ENCODE peak calls at places on chromosomes 6 and 20, in five cellular contexts. W, R, V, C and T are unnamed samples.

GRCh38 chr20:63518946-63519764 is 1.4 kb upstream of the PPDPF start:
- DNase-seq in V (no peak), W (no peak), C (no peak), R (no peak), T (no peak)

GRCh38 chr20:63580796-63581461 is 6.9 kb upstream of the HELZ2 start:
- DNase-seq in W (no peak), C (peak), V (peak), R (no peak), T (peak)

GRCh38 chr6:140366991-140367390 is 992.5 kb upstream of the CITED2 start:
- DNase-seq in W (peak), R (no peak), C (no peak), V (no peak), T (no peak)

GRCh38 chr6:146785001-146785585 is 186.3 kb downstream of the ADGB start:
- DNase-seq in C (peak), V (no peak), W (no peak), R (no peak), T (no peak)

GRCh38 chr6:108684809-108685329 is 124.2 kb downstream of the FOXO3 start:
- DNase-seq in W (no peak), V (no peak), R (no peak), C (no peak), T (no peak)

GRCh38 chr6:119643866-119644265 is 294.3 kb upstream of the MAN1A1 start:
- DNase-seq in V (no peak), C (no peak), W (no peak), R (no peak), T (no peak)

GRCh38 chr6:3755637-3756515 is 4.4 kb upstream of the PXDC1 start:
- DNase-seq in C (no peak), R (no peak), W (no peak), V (no peak), T (peak)

GRCh38 chr6:56714982-56715456 is 72.3 kb upstream of the DST start:
- DNase-seq in V (no peak), R (peak), C (no peak), W (peak), T (no peak)

GRCh38 chr6:99618649-99619408 is 12.2 kb downstream of the PRDM13 start:
- DNase-seq in R (no peak), C (no peak), V (no peak), W (no peak), T (no peak)

GRCh38 chr6:12288844-12289654 is 1.1 kb upstream of the EDN1 start:
- DNase-seq in R (peak), C (no peak), W (no peak), V (peak), T (peak)

GRCh38 chr6:16747232-16748027 is 13.8 kb downstream of the ATXN1 start:
- DNase-seq in R (no peak), C (no peak), W (no peak), V (no peak), T (no peak)

GRCh38 chr6:144624246-144624645 is 339.1 kb downstream of the UTRN start:
- DNase-seq in R (no peak), V (no peak), W (no peak), C (no peak), T (no peak)

GRCh38 chr20:39106791-39107190 is 144.6 kb downstream of the DHX35 start:
- DNase-seq in C (no peak), V (no peak), R (no peak), W (no peak), T (no peak)

GRCh38 chr20:37943033-37943432 is 40.1 kb downstream of the VSTM2L start:
- DNase-seq in V (peak), W (no peak), R (no peak), C (no peak), T (no peak)

GRCh38 chr6:32932132-32932868 is 8.5 kb downstream of the HLA-DMB start:
- DNase-seq in C (no peak), V (no peak), R (no peak), W (no peak), T (no peak)

GRCh38 chr6:50716887-50717509 is 3.7 kb downstream of the TFAP2D start:
- DNase-seq in V (no peak), W (no peak), C (no peak), R (no peak), T (no peak)

GRCh38 chr6:100134703-100135102 is 140.7 kb upstream of the MCHR2 start:
- DNase-seq in V (no peak), R (no peak), C (no peak), W (peak), T (no peak)

GRCh38 chr6:41278699-41279405 is 7.6 kb downstream of the TREM1 start:
- DNase-seq in V (peak), R (no peak), C (peak), W (no peak), T (peak)

GRCh38 chr6:169722362-169723199 is 1.7 kb downstream of the PHF10 start:
- DNase-seq in C (peak), R (no peak), V (peak), W (no peak), T (peak)

GRCh38 chr20:35617397-35618031 is 1.9 kb downstream of the SPAG4 start:
- DNase-seq in V (peak), R (no peak), W (no peak), C (peak), T (peak)

GRCh38 chr6:7974553-7974931 is 64.0 kb upstream of the TXNDC5 start:
- DNase-seq in V (no peak), C (no peak), R (no peak), W (no peak), T (no peak)

GRCh38 chr6:96150431-96150830 is 134.7 kb downstream of the FUT9 start:
- DNase-seq in W (no peak), C (no peak), R (no peak), V (no peak), T (no peak)

GRCh38 chr20:58017237-58017969 is 211.1 kb downstream of the ANKRD60 start:
- DNase-seq in W (peak), R (peak), C (no peak), V (peak), T (peak)

GRCh38 chr6:107009499-107009898 is 18.5 kb upstream of the MTRES1 start:
- DNase-seq in W (no peak), C (no peak), V (no peak), R (no peak), T (no peak)